ENCODE peak calls at places on chromosomes 6 and 20, in eight cellular contexts. I is SW480, V is epithelial cell of esophagus, T is astrocyte of the hippocampus, L is NT2/D1, Q is cardiac septum, S is T-helper 9 cell, H is cardiac fibroblast. A is an unnamed sample.

GRCh38 chr6:75149253-75149652 is 56.6 kb downstream of the COL12A1 start:
- DNase-seq in Q (no peak), H (peak), S (no peak), T (no peak), I (no peak), V (peak), L (no peak), A (no peak)

GRCh38 chr6:156776470-156776840 is 723 bp upstream of the ARID1B start:
- DNase-seq in S (no peak), T (no peak), I (peak), H (peak), V (peak), L (no peak), Q (no peak), A (no peak)

GRCh38 chr6:42841844-42842584 is 37.4 kb upstream of the RPL7L1 start:
- DNase-seq in T (no peak), I (no peak), Q (no peak), S (no peak), H (no peak), L (no peak), V (no peak), A (no peak)

GRCh38 chr6:6875818-6876470 is 231.8 kb upstream of the RREB1 start:
- DNase-seq in Q (no peak), V (peak), H (peak), I (peak), L (no peak), S (no peak), T (peak), A (no peak)

GRCh38 chr20:51497542-51498467 is 44.7 kb downstream of the NFATC2 start:
- DNase-seq in V (no peak), S (peak), H (peak), L (no peak), T (no peak), I (peak), Q (no peak), A (no peak)

GRCh38 chr6:51098801-51099200 is 280.1 kb downstream of the TFAP2B start:
- DNase-seq in H (no peak), L (no peak), S (no peak), I (no peak), V (peak), Q (no peak), T (no peak), A (no peak)

GRCh38 chr6:21998539-21998938 is 298.3 kb downstream of the PRL start:
- DNase-seq in I (no peak), Q (no peak), V (no peak), S (no peak), H (no peak), T (no peak), L (no peak), A (no peak)

GRCh38 chr6:56347526-56347925 is 100.1 kb upstream of the COL21A1 start:
- DNase-seq in V (peak), I (no peak), H (peak), T (no peak), Q (no peak), L (no peak), S (no peak), A (no peak)

GRCh38 chr20:64065973-64066341 is 3.0 kb downstream of the TCEA2 start:
- DNase-seq in L (no peak), S (peak), H (peak), V (peak), T (peak), I (peak), Q (no peak), A (no peak)

GRCh38 chr6:118335325-118335724 is 212.8 kb upstream of the PLN start:
- DNase-seq in H (no peak), T (no peak), Q (no peak), I (no peak), V (no peak), S (no peak), L (no peak), A (no peak)

GRCh38 chr20:51860015-51860882 is 57.9 kb upstream of the SALL4 start:
- DNase-seq in Q (no peak), I (peak), S (no peak), T (peak), L (no peak), V (no peak), H (peak), A (no peak)

GRCh38 chr20:58395604-58396003 is 6.6 kb downstream of the VAPB start:
- DNase-seq in L (no peak), S (no peak), I (no peak), T (no peak), H (no peak), Q (no peak), V (no peak), A (no peak)